ENCODE peak calls at places on chromosomes 7 and 10, in eight cellular contexts. One of them, this sample, is unnamed.

GRCh38 chr10:27143686-27144085 is 10.5 kb downstream of the YME1L1 start:
- DNase-seq in brain microvascular endothelial cell: no peak
- DNase-seq in immature natural killer cell: no peak
- DNase-seq in neuronal stem cell: no peak
- DNase-seq in CD4-positive, CD25-positive, alpha-beta regulatory T cell: no peak
- DNase-seq in cortex of kidney: no peak
- DNase-seq in CD4-positive, alpha-beta T cell: no peak
- DNase-seq in stimulated activated CD8-positive, alpha-beta memory T cell treated with anti-CD3 and anti-CD28 coated beads, Interleukin-15, amount 100 ng/mL, for 24 hours: no peak
- DNase-seq in this sample: no peak

GRCh38 chr10:88944813-88945212 is 7.8 kb downstream of the ACTA2 start:
- DNase-seq in CD4-positive, alpha-beta T cell: no peak
- DNase-seq in immature natural killer cell: no peak
- DNase-seq in cortex of kidney: no peak
- DNase-seq in brain microvascular endothelial cell: no peak
- DNase-seq in stimulated activated CD8-positive, alpha-beta memory T cell treated with anti-CD3 and anti-CD28 coated beads, Interleukin-15, amount 100 ng/mL, for 24 hours: no peak
- DNase-seq in neuronal stem cell: no peak
- DNase-seq in CD4-positive, CD25-positive, alpha-beta regulatory T cell: no peak
- DNase-seq in this sample: no peak

GRCh38 chr7:99000904-99001442 is 122.6 kb downstream of the TRRAP start:
- DNase-seq in brain microvascular endothelial cell: no peak
- DNase-seq in stimulated activated CD8-positive, alpha-beta memory T cell treated with anti-CD3 and anti-CD28 coated beads, Interleukin-15, amount 100 ng/mL, for 24 hours: no peak
- DNase-seq in cortex of kidney: no peak
- DNase-seq in CD4-positive, CD25-positive, alpha-beta regulatory T cell: no peak
- DNase-seq in immature natural killer cell: no peak
- DNase-seq in neuronal stem cell: no peak
- DNase-seq in CD4-positive, alpha-beta T cell: no peak
- DNase-seq in this sample: peak

GRCh38 chr10:178208-178607 is 43.0 kb downstream of the ZMYND11 start:
- DNase-seq in immature natural killer cell: peak
- DNase-seq in brain microvascular endothelial cell: no peak
- DNase-seq in neuronal stem cell: no peak
- DNase-seq in cortex of kidney: no peak
- DNase-seq in stimulated activated CD8-positive, alpha-beta memory T cell treated with anti-CD3 and anti-CD28 coated beads, Interleukin-15, amount 100 ng/mL, for 24 hours: no peak
- DNase-seq in CD4-positive, alpha-beta T cell: no peak
- DNase-seq in CD4-positive, CD25-positive, alpha-beta regulatory T cell: no peak
- DNase-seq in this sample: no peak

GRCh38 chr10:128922619-128923018 is 544.4 kb upstream of the MGMT start:
- DNase-seq in cortex of kidney: no peak
- DNase-seq in immature natural killer cell: no peak
- DNase-seq in brain microvascular endothelial cell: no peak
- DNase-seq in stimulated activated CD8-positive, alpha-beta memory T cell treated with anti-CD3 and anti-CD28 coated beads, Interleukin-15, amount 100 ng/mL, for 24 hours: no peak
- DNase-seq in CD4-positive, alpha-beta T cell: no peak
- DNase-seq in neuronal stem cell: no peak
- DNase-seq in CD4-positive, CD25-positive, alpha-beta regulatory T cell: no peak
- DNase-seq in this sample: no peak

GRCh38 chr7:42645906-42646305 is 266.0 kb downstream of the C7orf25 start:
- DNase-seq in stimulated activated CD8-positive, alpha-beta memory T cell treated with anti-CD3 and anti-CD28 coated beads, Interleukin-15, amount 100 ng/mL, for 24 hours: no peak
- DNase-seq in CD4-positive, CD25-positive, alpha-beta regulatory T cell: no peak
- DNase-seq in CD4-positive, alpha-beta T cell: no peak
- DNase-seq in cortex of kidney: no peak
- DNase-seq in immature natural killer cell: no peak
- DNase-seq in brain microvascular endothelial cell: no peak
- DNase-seq in neuronal stem cell: no peak
- DNase-seq in this sample: no peak

GRCh38 chr7:158255156-158255555 is 332.5 kb downstream of the PTPRN2 start:
- DNase-seq in brain microvascular endothelial cell: no peak
- DNase-seq in neuronal stem cell: no peak
- DNase-seq in stimulated activated CD8-positive, alpha-beta memory T cell treated with anti-CD3 and anti-CD28 coated beads, Interleukin-15, amount 100 ng/mL, for 24 hours: no peak
- DNase-seq in immature natural killer cell: no peak
- DNase-seq in CD4-positive, CD25-positive, alpha-beta regulatory T cell: no peak
- DNase-seq in cortex of kidney: no peak
- DNase-seq in CD4-positive, alpha-beta T cell: no peak
- DNase-seq in this sample: no peak

GRCh38 chr10:109934958-109935793 is 11.9 kb upstream of the XPNPEP1 start:
- DNase-seq in cortex of kidney: no peak
- DNase-seq in CD4-positive, CD25-positive, alpha-beta regulatory T cell: no peak
- DNase-seq in brain microvascular endothelial cell: peak
- DNase-seq in CD4-positive, alpha-beta T cell: no peak
- DNase-seq in stimulated activated CD8-positive, alpha-beta memory T cell treated with anti-CD3 and anti-CD28 coated beads, Interleukin-15, amount 100 ng/mL, for 24 hours: no peak
- DNase-seq in immature natural killer cell: no peak
- DNase-seq in neuronal stem cell: peak
- DNase-seq in this sample: peak

GRCh38 chr7:118327179-118327578 is 102.7 kb downstream of the ANKRD7 start:
- DNase-seq in cortex of kidney: no peak
- DNase-seq in stimulated activated CD8-positive, alpha-beta memory T cell treated with anti-CD3 and anti-CD28 coated beads, Interleukin-15, amount 100 ng/mL, for 24 hours: no peak
- DNase-seq in CD4-positive, alpha-beta T cell: no peak
- DNase-seq in immature natural killer cell: no peak
- DNase-seq in neuronal stem cell: no peak
- DNase-seq in CD4-positive, CD25-positive, alpha-beta regulatory T cell: no peak
- DNase-seq in brain microvascular endothelial cell: no peak
- DNase-seq in this sample: no peak

GRCh38 chr10:106652279-106652678 is 512.2 kb downstream of the SORCS1 start:
- DNase-seq in cortex of kidney: no peak
- DNase-seq in stimulated activated CD8-positive, alpha-beta memory T cell treated with anti-CD3 and anti-CD28 coated beads, Interleukin-15, amount 100 ng/mL, for 24 hours: no peak
- DNase-seq in brain microvascular endothelial cell: no peak
- DNase-seq in immature natural killer cell: no peak
- DNase-seq in CD4-positive, alpha-beta T cell: no peak
- DNase-seq in neuronal stem cell: no peak
- DNase-seq in CD4-positive, CD25-positive, alpha-beta regulatory T cell: no peak
- DNase-seq in this sample: no peak

GRCh38 chr7:108650487-108650886 is 80.8 kb downstream of the DNAJB9 start:
- DNase-seq in CD4-positive, CD25-positive, alpha-beta regulatory T cell: no peak
- DNase-seq in stimulated activated CD8-positive, alpha-beta memory T cell treated with anti-CD3 and anti-CD28 coated beads, Interleukin-15, amount 100 ng/mL, for 24 hours: no peak
- DNase-seq in neuronal stem cell: no peak
- DNase-seq in CD4-positive, alpha-beta T cell: no peak
- DNase-seq in brain microvascular endothelial cell: peak
- DNase-seq in immature natural killer cell: no peak
- DNase-seq in cortex of kidney: no peak
- DNase-seq in this sample: no peak

GRCh38 chr7:34748244-34749039 is 90.4 kb downstream of the NPSR1 start:
- DNase-seq in brain microvascular endothelial cell: peak
- DNase-seq in cortex of kidney: no peak
- DNase-seq in immature natural killer cell: no peak
- DNase-seq in stimulated activated CD8-positive, alpha-beta memory T cell treated with anti-CD3 and anti-CD28 coated beads, Interleukin-15, amount 100 ng/mL, for 24 hours: no peak
- DNase-seq in CD4-positive, CD25-positive, alpha-beta regulatory T cell: no peak
- DNase-seq in CD4-positive, alpha-beta T cell: no peak
- DNase-seq in neuronal stem cell: no peak
- DNase-seq in this sample: no peak

GRCh38 chr7:100483728-100484635 is at the start of gene NYAP1:
- DNase-seq in stimulated activated CD8-positive, alpha-beta memory T cell treated with anti-CD3 and anti-CD28 coated beads, Interleukin-15, amount 100 ng/mL, for 24 hours: no peak
- DNase-seq in cortex of kidney: no peak
- DNase-seq in CD4-positive, CD25-positive, alpha-beta regulatory T cell: no peak
- DNase-seq in neuronal stem cell: peak
- DNase-seq in CD4-positive, alpha-beta T cell: peak
- DNase-seq in brain microvascular endothelial cell: no peak
- DNase-seq in immature natural killer cell: no peak
- DNase-seq in this sample: no peak

GRCh38 chr7:157003445-157004049 is 6.9 kb downstream of the MNX1 start:
- DNase-seq in stimulated activated CD8-positive, alpha-beta memory T cell treated with anti-CD3 and anti-CD28 coated beads, Interleukin-15, amount 100 ng/mL, for 24 hours: no peak
- DNase-seq in cortex of kidney: no peak
- DNase-seq in immature natural killer cell: no peak
- DNase-seq in neuronal stem cell: no peak
- DNase-seq in brain microvascular endothelial cell: no peak
- DNase-seq in CD4-positive, alpha-beta T cell: no peak
- DNase-seq in CD4-positive, CD25-positive, alpha-beta regulatory T cell: no peak
- DNase-seq in this sample: no peak